ENCODE peak calls at places on chromosome 1, in four cellular contexts. V is mesenchymal stem cell, L is neuronal stem cell, E is pancreas. G is an unnamed sample.

GRCh38 chr1:182806015-182806678 is 16.6 kb downstream of the NPL start:
- DNase-seq in L (no peak), E (no peak), V (no peak), G (no peak)

GRCh38 chr1:58576727-58577675 is at the start of gene TACSTD2:
- DNase-seq in L (no peak), E (peak; percentile 89), V (peak; percentile 18), G (no peak)

GRCh38 chr1:159779403-159779851 is 1.3 kb upstream of the DUSP23 start:
- DNase-seq in E (peak; percentile 39), L (no peak), V (no peak), G (peak; percentile 79)

GRCh38 chr1:230140221-230141001 is 73.4 kb downstream of the GALNT2 start:
- DNase-seq in E (no peak), L (no peak), V (peak; percentile 91), G (no peak)

GRCh38 chr1:110846861-110847260 is 26.1 kb upstream of the CD53 start:
- DNase-seq in V (no peak), E (no peak), L (no peak), G (no peak)

GRCh38 chr1:33128781-33129180 is 47.8 kb downstream of the AZIN2 start:
- DNase-seq in E (no peak), V (no peak), L (no peak), G (no peak)

GRCh38 chr1:201594575-201595245 is 55.8 kb downstream of the NAV1 start:
- DNase-seq in V (peak; percentile 56), L (peak; percentile 67), E (no peak), G (no peak)

GRCh38 chr1:156263288-156263655 is 15.4 kb upstream of the PAQR6 start:
- DNase-seq in E (no peak), L (no peak), V (no peak), G (no peak)

GRCh38 chr1:46520063-46520911 is 30.7 kb downstream of the DMBX1 start:
- DNase-seq in L (peak; percentile 82), E (no peak), V (peak; percentile 72), G (no peak)

GRCh38 chr1:6065093-6065878 is 19.6 kb downstream of the KCNAB2 start:
- DNase-seq in L (no peak), V (no peak), E (no peak), G (no peak)

GRCh38 chr1:20470174-20470573 is 15.8 kb downstream of the CAMK2N1 start:
- DNase-seq in L (no peak), E (no peak), V (no peak), G (no peak)

GRCh38 chr1:229621663-229622062 is 4.3 kb downstream of the TAF5L start:
- DNase-seq in L (no peak), V (no peak), E (no peak), G (no peak)

GRCh38 chr1:44661786-44662682 is 12.2 kb downstream of the TMEM53 start:
- DNase-seq in V (no peak), L (no peak), E (no peak), G (no peak)

GRCh38 chr1:24545673-24546072 is 10.2 kb upstream of the NCMAP start:
- DNase-seq in V (no peak), L (no peak), E (no peak), G (no peak)

GRCh38 chr1:244012232-244012631 is 38.9 kb upstream of the ZBTB18 start:
- DNase-seq in E (no peak), L (no peak), V (no peak), G (peak; percentile 13)

GRCh38 chr1:41618066-41618825 is 133.8 kb upstream of the EDN2 start:
- DNase-seq in V (no peak), L (no peak), E (peak; percentile 80), G (no peak)

GRCh38 chr1:26580116-26580515 is 50.6 kb downstream of the RPS6KA1 start:
- DNase-seq in V (no peak), L (no peak), E (no peak), G (no peak)

GRCh38 chr1:115138271-115138670 is 49.0 kb upstream of the TSPAN2 start:
- DNase-seq in E (no peak), V (no peak), L (no peak), G (no peak)

GRCh38 chr1:234893725-234894630 is 234.7 kb downstream of the TOMM20 start:
- DNase-seq in V (peak; percentile 54), L (no peak), E (peak; percentile 37), G (peak; percentile 94)

GRCh38 chr1:50419907-50420248 is 3.4 kb downstream of the DMRTA2 start:
- DNase-seq in L (no peak), V (no peak), E (no peak), G (no peak)

DNA sequence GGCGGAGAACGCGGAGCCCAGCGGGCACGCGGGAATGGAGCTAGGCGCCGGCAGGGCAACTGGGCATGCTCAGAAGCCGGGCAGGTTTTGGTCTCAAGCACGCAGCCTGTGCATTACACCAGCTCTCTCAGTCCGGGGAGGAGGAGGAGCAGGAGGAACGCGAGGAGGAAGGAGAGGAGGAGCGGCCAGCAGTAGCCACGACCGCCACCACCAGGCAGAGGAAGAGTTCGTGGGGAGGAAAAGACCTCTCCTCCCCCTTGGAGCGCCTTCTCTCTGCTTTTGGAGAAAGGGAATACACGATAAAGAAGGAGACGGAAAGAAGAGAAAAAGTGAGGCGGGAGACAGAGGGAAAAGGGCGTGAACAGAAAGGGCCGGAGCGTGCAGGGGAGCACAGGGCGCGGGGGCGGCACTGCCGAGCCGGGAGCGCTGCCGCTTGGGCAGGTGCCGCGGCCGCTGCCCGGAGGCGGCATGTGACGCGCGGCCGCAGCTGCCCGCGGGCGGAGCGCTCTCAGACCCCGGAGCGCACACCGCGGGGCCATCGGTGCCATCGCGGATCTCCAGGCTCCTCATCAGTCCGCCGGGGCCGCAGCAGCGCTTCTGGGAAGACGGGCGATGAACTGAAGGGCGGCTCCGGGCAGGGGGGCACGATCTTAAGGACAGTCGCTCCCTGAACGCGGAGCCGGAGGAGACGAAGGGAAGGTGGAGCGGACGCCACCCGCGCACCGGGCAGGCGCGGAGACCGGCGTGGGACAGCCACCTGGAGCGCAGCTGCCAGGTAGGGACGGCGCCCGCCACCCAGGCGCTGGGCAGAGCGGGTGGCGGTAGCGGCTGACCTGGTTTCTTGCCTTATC is at the start of gene CHRM3:
- DNase-seq in E (peak; percentile 90), V (no peak), L (peak; percentile 66), G (no peak)
- H3K4me3 ChIP-seq in E (peak within 1 kb of the TSS; percentile 77), V (peak within 1 kb of the TSS; percentile 67), L (peak within 1 kb of the TSS; percentile 31), G (peak within 1 kb of the TSS; percentile 32)

GRCh38 chr1:151133339-151133761 is 13.1 kb downstream of the SEMA6C start:
- DNase-seq in L (no peak), E (no peak), V (no peak), G (no peak)

GRCh38 chr1:151132676-151133338 is 13.6 kb downstream of the SEMA6C start:
- DNase-seq in L (no peak), V (no peak), E (no peak), G (no peak)

GRCh38 chr1:151130837-151131586 is 15.4 kb downstream of the SEMA6C start:
- DNase-seq in L (peak; percentile 85), V (peak; percentile 79), E (peak; percentile 72), G (peak; percentile 50)

GRCh38 chr1:151134396-151134795 is 12.0 kb downstream of the SEMA6C start:
- DNase-seq in E (no peak), V (no peak), L (no peak), G (no peak)

GRCh38 chr1:151131832-151132675 is 14.4 kb downstream of the SEMA6C start:
- DNase-seq in L (no peak), V (peak; percentile 44), E (no peak), G (no peak)
- H3K4me3 ChIP-seq in L (no peak overlapping the region), V (peak overlapping the region; percentile 67), E (no peak overlapping the region), G (peak overlapping the region; percentile 35)

GRCh38 chr1:206672844-206673758 is 11.6 kb upstream of the MAPKAPK2 start:
- DNase-seq in V (peak; percentile 36), L (no peak), E (no peak), G (no peak)

GRCh38 chr1:206668874-206669410 is 15.8 kb upstream of the MAPKAPK2 start:
- DNase-seq in E (no peak), L (no peak), V (no peak), G (no peak)

GRCh38 chr1:206674745-206675175 is 9.9 kb upstream of the MAPKAPK2 start:
- DNase-seq in V (peak; percentile 99), L (no peak), E (peak; percentile 69), G (peak; percentile 99)

GRCh38 chr1:206674236-206674635 is 10.5 kb upstream of the MAPKAPK2 start:
- DNase-seq in E (no peak), L (no peak), V (no peak), G (no peak)

DNA sequence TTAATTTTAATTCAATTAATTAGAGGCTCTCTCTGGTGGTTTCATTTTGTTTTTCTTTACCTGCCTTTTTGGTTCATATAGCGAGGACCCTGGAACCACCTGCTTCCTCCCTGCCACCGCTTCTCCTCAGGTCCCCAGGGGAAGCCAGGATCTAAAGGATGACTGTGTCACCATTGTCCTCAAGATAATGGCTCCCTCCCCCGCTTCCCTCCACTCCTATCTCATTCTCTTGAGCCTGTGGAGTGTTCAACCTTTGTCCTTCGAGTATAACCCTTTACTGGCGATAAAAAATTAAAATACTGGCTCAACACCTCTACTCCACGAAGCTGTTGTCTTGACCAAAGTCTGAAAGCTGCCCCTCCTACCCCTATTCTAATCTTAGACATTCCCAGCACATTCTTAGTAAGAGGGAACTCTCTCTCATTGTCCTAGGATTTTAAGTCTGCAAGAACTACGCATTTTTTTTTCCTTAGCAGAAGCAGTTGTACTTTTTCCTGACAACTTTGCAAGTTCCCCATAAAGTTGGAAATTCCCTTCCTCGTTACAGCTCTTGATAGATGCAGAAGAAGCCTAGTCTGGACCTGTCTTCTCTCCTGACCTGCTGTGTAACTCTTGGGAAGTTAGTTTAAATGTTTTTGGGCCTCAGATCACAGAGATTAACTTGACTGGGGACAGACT is 12.6 kb upstream of the MAPKAPK2 start:
- DNase-seq in E (no peak), L (no peak), V (peak; percentile 28), G (no peak)
- H3K4me3 ChIP-seq in E (no peak overlapping the region), L (no peak overlapping the region), V (no peak overlapping the region), G (no peak overlapping the region)

GRCh38 chr1:199313444-199313843 is 674.6 kb downstream of the PTPRC start:
- DNase-seq in E (no peak), L (no peak), V (no peak), G (no peak)
- H3K4me3 ChIP-seq in E (no peak overlapping the region), L (no peak overlapping the region), V (no peak overlapping the region), G (no peak overlapping the region)

DNA sequence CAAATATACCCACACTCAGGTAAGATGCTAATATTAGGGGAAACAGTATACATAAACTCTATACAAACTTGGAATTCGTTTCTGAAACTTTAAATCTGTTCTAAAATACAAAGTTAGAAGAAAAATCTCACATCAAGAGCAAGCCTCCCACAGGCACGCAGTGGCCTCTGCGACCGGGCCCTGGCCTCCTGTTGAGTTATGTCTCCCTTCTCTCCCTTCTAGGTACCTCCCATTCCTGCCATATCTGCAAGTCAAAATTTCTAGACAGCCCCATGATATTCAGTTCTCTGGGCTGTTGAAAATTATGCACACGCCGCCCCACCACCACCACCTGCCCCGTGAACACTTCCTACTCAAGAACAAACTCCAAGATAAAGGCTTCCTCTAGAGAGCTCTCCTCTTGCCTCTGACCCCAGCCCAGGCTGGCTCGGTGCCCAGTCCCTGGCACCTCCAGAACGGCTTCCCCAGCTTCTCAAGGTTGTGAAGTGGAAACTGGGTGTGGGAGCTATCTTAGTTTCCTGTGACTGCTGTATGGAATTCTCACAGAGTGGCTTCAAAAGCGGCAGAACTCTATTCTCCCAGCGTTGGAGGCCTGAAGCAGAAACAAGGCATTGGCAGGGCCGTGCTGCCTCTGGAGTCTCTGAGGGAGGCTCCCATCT is 37.7 kb upstream of the LRP8 start:
- DNase-seq in L (no peak), V (no peak), E (no peak), G (no peak)
- H3K4me3 ChIP-seq in L (no peak overlapping the region), V (no peak overlapping the region), E (no peak overlapping the region), G (no peak overlapping the region)

G was measured in skeletal muscle cell.